ENCODE peak calls at places on chromosome 13, in seven cellular contexts. Y, D, K, B, G, T and S are unnamed samples.

GRCh38 chr13:75830842-75831241 is 194.7 kb downstream of the LMO7 start:
- DNase-seq in Y (no peak), D (no peak), K (no peak), B (no peak), G (no peak), T (no peak), S (no peak)

GRCh38 chr13:79593611-79594275 is 112.8 kb downstream of the NDFIP2 start:
- DNase-seq in Y (no peak), D (no peak), K (peak; percentile 58), B (no peak), G (no peak), T (peak; percentile 8), S (no peak)

GRCh38 chr13:27334774-27335490 is 64.3 kb downstream of the RASL11A start:
- DNase-seq in Y (no peak), D (no peak), K (no peak), B (no peak), G (no peak), T (no peak), S (no peak)

GRCh38 chr13:28865951-28866350 is 45.8 kb downstream of the MTUS2 start:
- DNase-seq in Y (no peak), D (no peak), K (no peak), B (no peak), G (no peak), T (no peak), S (no peak)

GRCh38 chr13:73908809-73909208 is 225.4 kb downstream of the KLF12 start:
- DNase-seq in Y (no peak), D (no peak), K (no peak), B (no peak), G (no peak), T (no peak), S (no peak)

GRCh38 chr13:30128591-30128990 is 178.8 kb downstream of the KATNAL1 start:
- DNase-seq in Y (no peak), D (no peak), K (no peak), B (no peak), G (no peak), T (no peak), S (no peak)

GRCh38 chr13:35976126-35976525 is 155.1 kb downstream of the DCLK1 start:
- DNase-seq in Y (no peak), D (no peak), K (no peak), B (no peak), G (no peak), T (no peak), S (no peak)

GRCh38 chr13:94483970-94484369 is 4.5 kb upstream of the DCT start:
- DNase-seq in Y (no peak), D (no peak), K (no peak), B (no peak), G (no peak), T (no peak), S (no peak)

GRCh38 chr13:47454986-47455385 is 546.1 kb downstream of the SUCLA2 start:
- DNase-seq in Y (no peak), D (no peak), K (peak; percentile 11), B (no peak), G (no peak), T (no peak), S (no peak)

GRCh38 chr13:97913206-97913605 is 40.3 kb upstream of the IPO5 start:
- DNase-seq in Y (no peak), D (no peak), K (no peak), B (no peak), G (no peak), T (no peak), S (no peak)

GRCh38 chr13:30715837-30716236 is 19.5 kb upstream of the ALOX5AP start:
- DNase-seq in Y (no peak), D (no peak), K (no peak), B (no peak), G (no peak), T (no peak), S (peak; percentile 26)

GRCh38 chr13:50244913-50245574 is 229.8 kb downstream of the KCNRG start:
- DNase-seq in Y (peak; percentile 5), D (no peak), K (peak; percentile 97), B (no peak), G (no peak), T (no peak), S (peak; percentile 34)

GRCh38 chr13:80458546-80458945 is 117.6 kb upstream of the SPRY2 start:
- DNase-seq in Y (no peak), D (no peak), K (no peak), B (no peak), G (no peak), T (no peak), S (no peak)

GRCh38 chr13:22047082-22047784 is 376.4 kb downstream of the FGF9 start:
- DNase-seq in Y (no peak), D (no peak), K (no peak), B (no peak), G (no peak), T (no peak), S (peak; percentile 25)

GRCh38 chr13:31046711-31047279 is 114.3 kb downstream of the TEX26 start:
- DNase-seq in Y (no peak), D (no peak), K (no peak), B (peak; percentile 90), G (no peak), T (peak; percentile 63), S (peak; percentile 87)

GRCh38 chr13:76813874-76814273 is 72.3 kb downstream of the KCTD12 start:
- DNase-seq in Y (peak; percentile 65), D (no peak), K (peak; percentile 27), B (peak; percentile 24), G (no peak), T (no peak), S (no peak)